ENCODE peak calls at places on chromosome 9, in six cellular contexts. E is aorta, W is GM23248, S is colonic mucosa, C is heart left ventricle, D is right cardiac atrium. R is an unnamed sample. For H3K9me3 and H3K27me3, the result is how much of the 10 kb centered on the place peaks cover.

GRCh38 chr9:118896356-118897000 is 472.8 kb downstream of the BRINP1 start:
- DNase-seq in W (peak), C (no peak), D (no peak), E (no peak), S (no peak), R (peak)

GRCh38 chr9:12554636-12555035 is 138.5 kb upstream of the TYRP1 start:
- DNase-seq in S (no peak), W (peak), D (no peak), E (no peak), C (no peak), R (no peak)

GRCh38 chr9:111740739-111741138 is 54.0 kb downstream of the SHOC1 start:
- DNase-seq in E (no peak), S (no peak), D (no peak), W (no peak), C (no peak), R (no peak)

GRCh38 chr9:73038613-73039012 is 85.8 kb upstream of the ALDH1A1 start:
- DNase-seq in C (peak), D (peak), E (peak), S (peak), W (peak), R (peak)

GRCh38 chr9:120985759-120986353 is 59.3 kb upstream of the TRAF1 start:
- DNase-seq in D (no peak), S (no peak), E (no peak), C (no peak), W (peak), R (no peak)

GRCh38 chr9:34267660-34268059 is 61.4 kb downstream of the KIF24 start:
- DNase-seq in S (no peak), W (no peak), D (no peak), E (no peak), C (no peak), R (no peak)

GRCh38 chr9:42388846-42389245 is 205.4 kb downstream of the SPATA31A6 start:
- DNase-seq in E (no peak), S (no peak), W (no peak), D (no peak), C (no peak), R (no peak)

GRCh38 chr9:113600477-113600851 is 136.9 kb downstream of the RGS3 start:
- DNase-seq in W (no peak), C (peak), D (no peak), S (no peak), E (peak), R (peak)

GRCh38 chr9:134689320-134690181 is 47.9 kb downstream of the COL5A1 start:
- DNase-seq in W (peak), D (peak), C (peak), S (peak), E (peak), R (peak)

GRCh38 chr9:38047301-38048251 is 21.5 kb downstream of the SHB start:
- DNase-seq in C (peak), W (peak), S (peak), E (peak), D (peak), R (peak)
- H3K4me3 ChIP-seq in C (peak), W (peak), S (no peak), E (no peak), D (no peak), R (no peak)

DNA sequence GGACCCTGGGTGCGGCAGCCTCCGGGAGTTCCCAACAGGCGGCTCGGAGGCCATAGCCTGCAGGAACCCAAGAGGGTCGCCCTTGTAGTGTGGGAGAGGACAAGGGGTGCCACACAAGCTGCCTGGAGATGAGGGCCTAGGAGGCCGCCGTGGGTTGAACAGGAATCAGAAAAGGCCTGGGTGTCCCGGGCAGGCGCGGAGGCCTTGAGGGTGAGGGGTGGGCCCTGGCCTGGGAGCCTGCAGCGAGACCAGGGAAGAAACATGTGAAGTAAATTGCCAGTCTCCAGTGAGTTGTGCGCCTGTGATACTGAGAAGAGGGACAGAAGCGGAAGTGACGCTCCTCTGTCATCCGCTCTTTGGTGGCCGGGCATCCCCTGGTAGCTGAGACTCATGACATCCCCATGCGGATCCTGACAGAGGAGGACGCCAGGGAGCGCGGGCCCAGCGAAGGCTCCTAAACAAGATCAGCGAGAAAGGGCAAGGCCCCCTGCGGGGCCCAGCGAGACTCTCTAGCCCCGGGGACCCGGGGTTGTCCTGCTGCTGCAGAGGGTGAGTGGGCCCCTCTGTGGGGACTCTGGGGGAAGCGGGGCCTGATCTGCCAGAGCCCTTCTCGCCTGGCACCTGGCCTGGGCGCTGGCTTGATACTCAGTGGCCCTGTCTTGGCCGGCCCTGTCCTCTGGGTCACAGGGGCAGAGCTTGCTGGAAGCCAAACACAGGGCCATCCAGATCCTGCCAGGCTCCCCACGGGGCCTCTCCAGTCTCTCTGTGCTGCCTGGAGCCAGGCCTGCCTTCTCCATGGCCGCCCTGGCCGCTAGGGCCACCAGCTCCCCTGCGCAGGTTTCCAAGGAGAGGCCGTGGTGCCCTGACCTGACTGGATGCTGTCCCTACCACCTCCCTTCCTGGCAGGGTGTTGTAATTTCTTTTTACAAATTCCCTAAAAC is 788.4 kb downstream of the TLE4 start:
- DNase-seq in S (no peak), E (no peak), W (no peak), C (no peak), D (no peak), R (no peak)
- H3K9me3 ChIP-seq in S (under half), E (under half), W (under half), C (under half), D (under half), R (under half)

GRCh38 chr9:93860694-93861658 is 94.2 kb downstream of the BARX1 start:
- DNase-seq in E (peak), S (no peak), D (no peak), W (no peak), C (no peak), R (no peak)

GRCh38 chr9:93859431-93860215 is 95.5 kb downstream of the BARX1 start:
- DNase-seq in W (no peak), E (no peak), D (no peak), S (no peak), C (no peak), R (no peak)

GRCh38 chr9:93864029-93864428 is 91.1 kb downstream of the BARX1 start:
- DNase-seq in S (no peak), C (no peak), E (no peak), W (peak), D (no peak), R (no peak)

GRCh38 chr9:93862877-93863545 is 92.1 kb downstream of the BARX1 start:
- DNase-seq in W (no peak), D (no peak), S (no peak), C (no peak), E (no peak), R (no peak)

DNA sequence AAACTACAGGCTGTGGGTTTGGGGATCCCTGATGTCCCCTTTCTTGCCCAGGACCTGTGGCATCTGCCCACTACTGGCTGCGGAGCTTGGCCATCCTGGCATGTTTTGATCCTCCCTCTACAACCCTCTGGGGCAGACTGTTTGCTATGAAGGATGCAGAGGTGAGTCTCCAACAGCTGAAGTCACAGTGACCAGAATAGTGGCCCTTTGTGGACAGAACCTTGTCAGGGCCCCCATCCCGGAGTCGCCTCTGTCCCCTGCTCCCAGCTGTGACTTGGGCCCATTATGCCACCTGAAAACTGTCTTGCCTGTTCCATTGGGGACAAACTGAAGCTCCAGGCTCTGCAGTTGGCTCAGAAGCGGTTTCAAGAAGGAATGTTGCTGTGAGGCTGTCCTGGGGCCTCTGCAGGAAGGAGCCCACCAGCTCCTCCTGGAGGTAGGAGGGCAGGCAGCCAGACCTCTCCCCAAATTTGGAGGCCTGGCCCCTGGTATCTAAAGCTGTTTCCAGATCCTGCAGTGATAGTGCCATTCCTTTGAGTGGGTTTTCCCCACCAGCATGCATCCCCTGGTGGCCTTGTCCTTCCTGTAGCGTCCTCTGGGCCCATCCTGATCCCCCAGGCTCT is 93.3 kb downstream of the BARX1 start:
- DNase-seq in W (no peak), E (no peak), S (no peak), C (no peak), D (no peak), R (no peak)
- H3K27me3 ChIP-seq in W (under half), E (under half), S (under half), C (under half), D (under half), R (under half)

GRCh38 chr9:117412841-117413240 is 2.0 kb downstream of the ASTN2 start:
- DNase-seq in C (no peak), W (no peak), D (no peak), E (no peak), S (no peak), R (no peak)
- H3K4me3 ChIP-seq in C (peak), W (no peak), D (peak), E (peak), S (no peak), R (no peak)

GRCh38 chr9:96721731-96722429 is 56.0 kb downstream of the ZNF510 start:
- DNase-seq in C (no peak), W (no peak), S (no peak), D (no peak), E (no peak), R (no peak)

GRCh38 chr9:96721303-96721702 is 56.6 kb downstream of the ZNF510 start:
- DNase-seq in C (no peak), W (no peak), D (no peak), E (no peak), S (no peak), R (no peak)

GRCh38 chr9:96725576-96725975 is 52.3 kb downstream of the ZNF510 start:
- DNase-seq in C (no peak), E (no peak), D (no peak), S (no peak), W (no peak), R (no peak)

GRCh38 chr9:96726946-96727345 is 50.9 kb downstream of the ZNF510 start:
- DNase-seq in E (no peak), D (no peak), C (no peak), W (no peak), S (no peak), R (no peak)
- H3K9me3 ChIP-seq in E (under half), D (under half), C (under half), W (under half), S (under half), R (under half)

GRCh38 chr9:126647585-126648110 is 33.9 kb downstream of the LMX1B start:
- DNase-seq in S (no peak), D (no peak), E (no peak), W (no peak), C (peak), R (no peak)
- H3K27me3 ChIP-seq in S (half or more), D (under half), E (under half), W (half or more), C (under half), R (under half)

GRCh38 chr9:108043585-108043984 is 554.0 kb upstream of the KLF4 start:
- DNase-seq in S (no peak), C (no peak), W (peak), E (no peak), D (no peak), R (no peak)

GRCh38 chr9:108039012-108039411 is 549.4 kb upstream of the KLF4 start:
- DNase-seq in E (no peak), D (no peak), C (no peak), W (no peak), S (no peak), R (no peak)

GRCh38 chr9:108041551-108041950 is 552.0 kb upstream of the KLF4 start:
- DNase-seq in W (peak), C (no peak), S (no peak), D (no peak), E (no peak), R (peak)

GRCh38 chr9:108039491-108039890 is 549.9 kb upstream of the KLF4 start:
- DNase-seq in E (no peak), S (no peak), W (peak), D (no peak), C (no peak), R (no peak)

DNA sequence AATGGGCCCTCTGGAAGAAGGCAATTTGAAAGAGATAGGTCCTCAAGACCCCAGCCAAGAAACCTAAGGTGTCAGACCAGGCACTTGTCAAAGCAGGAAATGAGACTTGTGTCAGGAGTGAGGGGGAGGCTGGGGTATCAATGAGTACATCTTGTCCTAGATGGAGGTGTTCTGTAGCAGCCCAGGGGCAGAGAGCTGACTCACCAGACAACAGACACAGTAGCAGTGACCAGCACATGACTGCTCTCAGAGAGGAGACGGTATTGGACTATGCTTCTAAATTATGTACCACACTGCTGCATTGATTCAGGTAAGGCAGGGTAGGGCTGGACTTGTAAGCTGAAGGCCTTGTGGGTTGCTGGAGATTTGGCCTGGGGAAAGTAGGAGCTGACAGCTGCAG is 551.2 kb upstream of the KLF4 start:
- DNase-seq in E (no peak), S (no peak), W (peak), D (no peak), C (no peak), R (peak)
- H3K4me3 ChIP-seq in E (no peak), S (no peak), W (no peak), D (no peak), C (no peak), R (no peak)

GRCh38 chr9:8259028-8259427 is 459.4 kb upstream of the DMAC1 start:
- DNase-seq in W (no peak), C (no peak), S (no peak), D (no peak), E (no peak), R (no peak)
- H3K9me3 ChIP-seq in W (under half), C (under half), S (under half), D (under half), E (under half), R (under half)

DNA sequence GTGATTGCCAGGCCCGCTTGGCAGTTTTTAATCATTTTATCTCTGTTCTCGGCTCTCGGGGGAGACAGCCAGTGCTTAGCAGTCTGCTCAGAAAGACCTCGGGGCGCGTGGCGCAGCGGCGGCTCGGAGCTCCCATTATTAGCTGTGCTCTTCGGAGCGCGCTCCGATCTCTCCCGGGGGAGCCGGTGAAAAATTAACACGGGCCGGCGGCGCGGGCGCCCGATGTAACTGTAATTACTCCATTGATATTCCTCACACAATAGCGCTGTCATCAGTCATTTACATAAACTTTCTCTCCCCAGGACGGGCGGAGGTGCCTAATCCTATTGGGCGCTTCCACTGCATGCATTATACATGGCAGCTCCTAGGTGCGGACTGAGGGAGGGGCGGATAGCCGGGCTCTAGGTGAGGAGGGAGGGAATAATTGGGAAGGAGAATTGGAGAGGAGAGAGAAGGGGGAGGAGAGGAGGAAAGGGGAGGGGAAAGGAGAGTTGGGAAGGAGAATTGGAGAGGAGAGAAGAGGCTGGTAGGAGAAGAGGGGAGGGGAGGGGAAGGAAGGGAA is 24.9 kb downstream of the LMX1B start:
- DNase-seq in C (no peak), W (peak), S (no peak), E (no peak), D (no peak), R (no peak)
- H3K27me3 ChIP-seq in C (half or more), W (under half), S (under half), E (under half), D (under half), R (under half)